ENCODE peak calls at places on chromosome 1, in eight cellular contexts. One of them, this sample, is unnamed.

GRCh38 chr1:6342031-6342430 is 51.5 kb downstream of the ACOT7 start:
- DNase-seq in anterior cingulate cortex: no peak
- DNase-seq in NCI-H1417: no peak
- DNase-seq in naive B cell: no peak
- DNase-seq in NCI-H187: no peak
- DNase-seq in stimulated activated CD4-positive, alpha-beta T cell treated with anti-CD3 and anti-CD28 coated beads, Interleukin-1b, Interleukin-23, amount 100 ng/mL, for 1 hour: no peak
- DNase-seq in T-helper 1 cell: no peak
- DNase-seq in cardiac muscle cell: no peak
- DNase-seq in this sample: no peak

GRCh38 chr1:74392186-74392585 is 120.2 kb downstream of the LRRC53 start:
- DNase-seq in T-helper 1 cell: no peak
- DNase-seq in anterior cingulate cortex: no peak
- DNase-seq in NCI-H187: no peak
- DNase-seq in cardiac muscle cell: no peak
- DNase-seq in stimulated activated CD4-positive, alpha-beta T cell treated with anti-CD3 and anti-CD28 coated beads, Interleukin-1b, Interleukin-23, amount 100 ng/mL, for 1 hour: no peak
- DNase-seq in NCI-H1417: no peak
- DNase-seq in naive B cell: no peak
- DNase-seq in this sample: no peak

GRCh38 chr1:90122679-90123340 is 127.9 kb downstream of the ZNF326 start:
- DNase-seq in anterior cingulate cortex: no peak
- DNase-seq in stimulated activated CD4-positive, alpha-beta T cell treated with anti-CD3 and anti-CD28 coated beads, Interleukin-1b, Interleukin-23, amount 100 ng/mL, for 1 hour: no peak
- DNase-seq in NCI-H187: no peak
- DNase-seq in cardiac muscle cell: no peak
- DNase-seq in NCI-H1417: no peak
- DNase-seq in naive B cell: no peak
- DNase-seq in T-helper 1 cell: no peak
- DNase-seq in this sample: no peak

GRCh38 chr1:62355095-62355494 is 35.9 kb upstream of the KANK4 start:
- DNase-seq in NCI-H187: no peak
- DNase-seq in T-helper 1 cell: no peak
- DNase-seq in stimulated activated CD4-positive, alpha-beta T cell treated with anti-CD3 and anti-CD28 coated beads, Interleukin-1b, Interleukin-23, amount 100 ng/mL, for 1 hour: no peak
- DNase-seq in naive B cell: no peak
- DNase-seq in anterior cingulate cortex: no peak
- DNase-seq in cardiac muscle cell: no peak
- DNase-seq in NCI-H1417: no peak
- DNase-seq in this sample: no peak

GRCh38 chr1:113021430-113022085 is 51.4 kb upstream of the LRIG2 start:
- DNase-seq in NCI-H187: no peak
- DNase-seq in NCI-H1417: peak
- DNase-seq in stimulated activated CD4-positive, alpha-beta T cell treated with anti-CD3 and anti-CD28 coated beads, Interleukin-1b, Interleukin-23, amount 100 ng/mL, for 1 hour: no peak
- DNase-seq in naive B cell: no peak
- DNase-seq in cardiac muscle cell: peak
- DNase-seq in anterior cingulate cortex: no peak
- DNase-seq in T-helper 1 cell: no peak
- DNase-seq in this sample: no peak

GRCh38 chr1:243496173-243496553 is 240.3 kb downstream of the SDCCAG8 start:
- DNase-seq in NCI-H187: no peak
- DNase-seq in T-helper 1 cell: no peak
- DNase-seq in NCI-H1417: no peak
- DNase-seq in anterior cingulate cortex: no peak
- DNase-seq in stimulated activated CD4-positive, alpha-beta T cell treated with anti-CD3 and anti-CD28 coated beads, Interleukin-1b, Interleukin-23, amount 100 ng/mL, for 1 hour: no peak
- DNase-seq in naive B cell: no peak
- DNase-seq in cardiac muscle cell: no peak
- DNase-seq in this sample: no peak

GRCh38 chr1:12620142-12620865 is 2.3 kb upstream of the DHRS3 start:
- DNase-seq in cardiac muscle cell: no peak
- DNase-seq in stimulated activated CD4-positive, alpha-beta T cell treated with anti-CD3 and anti-CD28 coated beads, Interleukin-1b, Interleukin-23, amount 100 ng/mL, for 1 hour: no peak
- DNase-seq in anterior cingulate cortex: no peak
- DNase-seq in NCI-H187: no peak
- DNase-seq in naive B cell: no peak
- DNase-seq in NCI-H1417: no peak
- DNase-seq in T-helper 1 cell: no peak
- DNase-seq in this sample: no peak

GRCh38 chr1:112337028-112337531 is 58.9 kb upstream of the CTTNBP2NL start:
- DNase-seq in stimulated activated CD4-positive, alpha-beta T cell treated with anti-CD3 and anti-CD28 coated beads, Interleukin-1b, Interleukin-23, amount 100 ng/mL, for 1 hour: no peak
- DNase-seq in NCI-H1417: peak
- DNase-seq in cardiac muscle cell: peak
- DNase-seq in T-helper 1 cell: no peak
- DNase-seq in NCI-H187: no peak
- DNase-seq in naive B cell: no peak
- DNase-seq in anterior cingulate cortex: peak
- DNase-seq in this sample: no peak

GRCh38 chr1:198876371-198876871 is 237.6 kb downstream of the PTPRC start:
- DNase-seq in stimulated activated CD4-positive, alpha-beta T cell treated with anti-CD3 and anti-CD28 coated beads, Interleukin-1b, Interleukin-23, amount 100 ng/mL, for 1 hour: no peak
- DNase-seq in naive B cell: no peak
- DNase-seq in cardiac muscle cell: no peak
- DNase-seq in anterior cingulate cortex: no peak
- DNase-seq in T-helper 1 cell: no peak
- DNase-seq in NCI-H1417: peak
- DNase-seq in NCI-H187: peak
- DNase-seq in this sample: no peak

GRCh38 chr1:100296140-100296539 is 30.1 kb downstream of the RTCA start:
- DNase-seq in stimulated activated CD4-positive, alpha-beta T cell treated with anti-CD3 and anti-CD28 coated beads, Interleukin-1b, Interleukin-23, amount 100 ng/mL, for 1 hour: no peak
- DNase-seq in naive B cell: no peak
- DNase-seq in NCI-H187: no peak
- DNase-seq in NCI-H1417: no peak
- DNase-seq in cardiac muscle cell: no peak
- DNase-seq in anterior cingulate cortex: no peak
- DNase-seq in T-helper 1 cell: no peak
- DNase-seq in this sample: no peak

GRCh38 chr1:208501542-208501941 is 257.4 kb upstream of the PLXNA2 start:
- DNase-seq in T-helper 1 cell: no peak
- DNase-seq in anterior cingulate cortex: no peak
- DNase-seq in NCI-H1417: no peak
- DNase-seq in cardiac muscle cell: no peak
- DNase-seq in NCI-H187: no peak
- DNase-seq in naive B cell: no peak
- DNase-seq in stimulated activated CD4-positive, alpha-beta T cell treated with anti-CD3 and anti-CD28 coated beads, Interleukin-1b, Interleukin-23, amount 100 ng/mL, for 1 hour: no peak
- DNase-seq in this sample: no peak

GRCh38 chr1:10459185-10459584 is 9.4 kb downstream of the CORT start:
- DNase-seq in anterior cingulate cortex: no peak
- DNase-seq in NCI-H187: no peak
- DNase-seq in T-helper 1 cell: no peak
- DNase-seq in stimulated activated CD4-positive, alpha-beta T cell treated with anti-CD3 and anti-CD28 coated beads, Interleukin-1b, Interleukin-23, amount 100 ng/mL, for 1 hour: no peak
- DNase-seq in NCI-H1417: peak
- DNase-seq in cardiac muscle cell: peak
- DNase-seq in naive B cell: no peak
- DNase-seq in this sample: no peak

GRCh38 chr1:41670558-41670957 is 186.1 kb upstream of the EDN2 start:
- DNase-seq in anterior cingulate cortex: no peak
- DNase-seq in T-helper 1 cell: no peak
- DNase-seq in cardiac muscle cell: peak
- DNase-seq in NCI-H187: no peak
- DNase-seq in naive B cell: no peak
- DNase-seq in stimulated activated CD4-positive, alpha-beta T cell treated with anti-CD3 and anti-CD28 coated beads, Interleukin-1b, Interleukin-23, amount 100 ng/mL, for 1 hour: no peak
- DNase-seq in NCI-H1417: no peak
- DNase-seq in this sample: no peak

GRCh38 chr1:216566809-216567208 is 143.6 kb upstream of the USH2A start:
- DNase-seq in NCI-H1417: no peak
- DNase-seq in stimulated activated CD4-positive, alpha-beta T cell treated with anti-CD3 and anti-CD28 coated beads, Interleukin-1b, Interleukin-23, amount 100 ng/mL, for 1 hour: no peak
- DNase-seq in T-helper 1 cell: no peak
- DNase-seq in NCI-H187: no peak
- DNase-seq in naive B cell: no peak
- DNase-seq in anterior cingulate cortex: no peak
- DNase-seq in cardiac muscle cell: peak
- DNase-seq in this sample: no peak

GRCh38 chr1:172399369-172400072 is 21.0 kb upstream of the C1orf105 start:
- DNase-seq in stimulated activated CD4-positive, alpha-beta T cell treated with anti-CD3 and anti-CD28 coated beads, Interleukin-1b, Interleukin-23, amount 100 ng/mL, for 1 hour: no peak
- DNase-seq in T-helper 1 cell: peak
- DNase-seq in anterior cingulate cortex: no peak
- DNase-seq in NCI-H1417: peak
- DNase-seq in cardiac muscle cell: peak
- DNase-seq in NCI-H187: no peak
- DNase-seq in naive B cell: peak
- DNase-seq in this sample: peak

GRCh38 chr1:229972600-229973296 is 94.3 kb upstream of the GALNT2 start:
- DNase-seq in NCI-H1417: no peak
- DNase-seq in T-helper 1 cell: no peak
- DNase-seq in NCI-H187: no peak
- DNase-seq in cardiac muscle cell: peak
- DNase-seq in stimulated activated CD4-positive, alpha-beta T cell treated with anti-CD3 and anti-CD28 coated beads, Interleukin-1b, Interleukin-23, amount 100 ng/mL, for 1 hour: no peak
- DNase-seq in anterior cingulate cortex: no peak
- DNase-seq in naive B cell: no peak
- DNase-seq in this sample: no peak

GRCh38 chr1:157542676-157543075 is 9.6 kb downstream of the FCRL5 start:
- DNase-seq in NCI-H187: no peak
- DNase-seq in cardiac muscle cell: no peak
- DNase-seq in NCI-H1417: no peak
- DNase-seq in naive B cell: no peak
- DNase-seq in T-helper 1 cell: no peak
- DNase-seq in anterior cingulate cortex: no peak
- DNase-seq in stimulated activated CD4-positive, alpha-beta T cell treated with anti-CD3 and anti-CD28 coated beads, Interleukin-1b, Interleukin-23, amount 100 ng/mL, for 1 hour: no peak
- DNase-seq in this sample: no peak

GRCh38 chr1:145872421-145872891 is 13.2 kb downstream of the ANKRD35 start:
- DNase-seq in stimulated activated CD4-positive, alpha-beta T cell treated with anti-CD3 and anti-CD28 coated beads, Interleukin-1b, Interleukin-23, amount 100 ng/mL, for 1 hour: no peak
- DNase-seq in naive B cell: no peak
- DNase-seq in T-helper 1 cell: no peak
- DNase-seq in cardiac muscle cell: peak
- DNase-seq in NCI-H1417: no peak
- DNase-seq in NCI-H187: no peak
- DNase-seq in anterior cingulate cortex: no peak
- DNase-seq in this sample: no peak

GRCh38 chr1:151461694-151462093 is 2.4 kb upstream of the POGZ start:
- DNase-seq in stimulated activated CD4-positive, alpha-beta T cell treated with anti-CD3 and anti-CD28 coated beads, Interleukin-1b, Interleukin-23, amount 100 ng/mL, for 1 hour: no peak
- DNase-seq in T-helper 1 cell: no peak
- DNase-seq in cardiac muscle cell: no peak
- DNase-seq in naive B cell: no peak
- DNase-seq in NCI-H187: no peak
- DNase-seq in NCI-H1417: no peak
- DNase-seq in anterior cingulate cortex: no peak
- DNase-seq in this sample: no peak

GRCh38 chr1:42221952-42222606 is 57.5 kb upstream of the GUCA2A start:
- DNase-seq in NCI-H1417: no peak
- DNase-seq in stimulated activated CD4-positive, alpha-beta T cell treated with anti-CD3 and anti-CD28 coated beads, Interleukin-1b, Interleukin-23, amount 100 ng/mL, for 1 hour: no peak
- DNase-seq in naive B cell: no peak
- DNase-seq in cardiac muscle cell: peak
- DNase-seq in NCI-H187: no peak
- DNase-seq in T-helper 1 cell: no peak
- DNase-seq in anterior cingulate cortex: no peak
- DNase-seq in this sample: no peak

GRCh38 chr1:227841141-227841540 is 25.7 kb downstream of the PRSS38 start:
- DNase-seq in NCI-H1417: no peak
- DNase-seq in stimulated activated CD4-positive, alpha-beta T cell treated with anti-CD3 and anti-CD28 coated beads, Interleukin-1b, Interleukin-23, amount 100 ng/mL, for 1 hour: no peak
- DNase-seq in NCI-H187: no peak
- DNase-seq in naive B cell: no peak
- DNase-seq in T-helper 1 cell: no peak
- DNase-seq in anterior cingulate cortex: no peak
- DNase-seq in cardiac muscle cell: no peak
- DNase-seq in this sample: no peak

GRCh38 chr1:234309598-234310459 is 63.4 kb upstream of the COA6 start:
- DNase-seq in NCI-H1417: peak
- DNase-seq in cardiac muscle cell: peak
- DNase-seq in T-helper 1 cell: peak
- DNase-seq in naive B cell: peak
- DNase-seq in stimulated activated CD4-positive, alpha-beta T cell treated with anti-CD3 and anti-CD28 coated beads, Interleukin-1b, Interleukin-23, amount 100 ng/mL, for 1 hour: peak
- DNase-seq in NCI-H187: peak
- DNase-seq in anterior cingulate cortex: peak
- DNase-seq in this sample: no peak

GRCh38 chr1:206035027-206035426 is 11.3 kb upstream of the CTSE start:
- DNase-seq in naive B cell: no peak
- DNase-seq in stimulated activated CD4-positive, alpha-beta T cell treated with anti-CD3 and anti-CD28 coated beads, Interleukin-1b, Interleukin-23, amount 100 ng/mL, for 1 hour: no peak
- DNase-seq in anterior cingulate cortex: no peak
- DNase-seq in NCI-H1417: peak
- DNase-seq in NCI-H187: peak
- DNase-seq in T-helper 1 cell: no peak
- DNase-seq in cardiac muscle cell: no peak
- DNase-seq in this sample: no peak

GRCh38 chr1:202193614-202194327 is at the start of gene LGR6:
- DNase-seq in NCI-H187: no peak
- DNase-seq in NCI-H1417: peak
- DNase-seq in naive B cell: peak
- DNase-seq in cardiac muscle cell: peak
- DNase-seq in anterior cingulate cortex: no peak
- DNase-seq in T-helper 1 cell: no peak
- DNase-seq in stimulated activated CD4-positive, alpha-beta T cell treated with anti-CD3 and anti-CD28 coated beads, Interleukin-1b, Interleukin-23, amount 100 ng/mL, for 1 hour: no peak
- DNase-seq in this sample: no peak

GRCh38 chr1:202135221-202135721 is 9.3 kb downstream of the ARL8A start:
- DNase-seq in cardiac muscle cell: peak
- DNase-seq in anterior cingulate cortex: peak
- DNase-seq in naive B cell: peak
- DNase-seq in stimulated activated CD4-positive, alpha-beta T cell treated with anti-CD3 and anti-CD28 coated beads, Interleukin-1b, Interleukin-23, amount 100 ng/mL, for 1 hour: no peak
- DNase-seq in T-helper 1 cell: peak
- DNase-seq in NCI-H1417: peak
- DNase-seq in NCI-H187: peak
- DNase-seq in this sample: peak

GRCh38 chr1:167685844-167686243 is 35.9 kb upstream of the MPZL1 start:
- DNase-seq in cardiac muscle cell: no peak
- DNase-seq in naive B cell: no peak
- DNase-seq in stimulated activated CD4-positive, alpha-beta T cell treated with anti-CD3 and anti-CD28 coated beads, Interleukin-1b, Interleukin-23, amount 100 ng/mL, for 1 hour: no peak
- DNase-seq in T-helper 1 cell: no peak
- DNase-seq in NCI-H1417: no peak
- DNase-seq in anterior cingulate cortex: no peak
- DNase-seq in NCI-H187: no peak
- DNase-seq in this sample: no peak

GRCh38 chr1:154747841-154748766 is 122.0 kb downstream of the KCNN3 start:
- DNase-seq in cardiac muscle cell: peak
- DNase-seq in anterior cingulate cortex: no peak
- DNase-seq in stimulated activated CD4-positive, alpha-beta T cell treated with anti-CD3 and anti-CD28 coated beads, Interleukin-1b, Interleukin-23, amount 100 ng/mL, for 1 hour: no peak
- DNase-seq in NCI-H1417: peak
- DNase-seq in T-helper 1 cell: peak
- DNase-seq in naive B cell: peak
- DNase-seq in NCI-H187: peak
- DNase-seq in this sample: peak